ENCODE peak calls at places on chromosomes 2 and 18, in six cellular contexts. L is fibroblast of the aortic adventitia; F is activated T-cell treated with anti-CD3 and anti-CD28 coated beads, Interleukin-2, amount 50 U/mL, for 1 hour; W is H9; N is SHP77 treated with DMSO at 0.1 percent for 48 hours; Y is left ventricle myocardium superior. P is an unnamed sample.

GRCh38 chr2:9958057-9958456 is 6.6 kb downstream of the GRHL1 start:
- DNase-seq in Y (no peak), N (no peak), L (no peak), W (no peak), F (no peak), P (no peak)

GRCh38 chr2:217795067-217795466 is 207.7 kb downstream of the TNS1 start:
- DNase-seq in F (no peak), L (no peak), W (no peak), Y (no peak), N (no peak), P (no peak)

GRCh38 chr2:23301151-23301550 is 83.8 kb upstream of the KLHL29 start:
- DNase-seq in N (no peak), Y (no peak), F (no peak), W (no peak), L (no peak), P (no peak)

GRCh38 chr2:190713476-190713875 is 64.6 kb downstream of the NAB1 start:
- DNase-seq in F (no peak), Y (no peak), W (no peak), N (no peak), L (peak; percentile 64), P (no peak)

GRCh38 chr18:7941533-7941932 is 374.4 kb downstream of the PTPRM start:
- DNase-seq in L (no peak), F (no peak), W (no peak), Y (peak; percentile 41), N (peak; percentile 97), P (no peak)

GRCh38 chr18:38290229-38290628 is 724.6 kb upstream of the CELF4 start:
- DNase-seq in F (no peak), L (no peak), N (no peak), Y (no peak), W (no peak), P (no peak)

GRCh38 chr2:11389551-11390528 is 45.4 kb upstream of the ROCK2 start:
- DNase-seq in N (no peak), L (peak; percentile 80), Y (no peak), W (no peak), F (no peak), P (no peak)

GRCh38 chr2:85131116-85131515 is 2.1 kb upstream of the TCF7L1 start:
- DNase-seq in Y (no peak), W (peak; percentile 48), F (no peak), N (no peak), L (peak; percentile 59), P (no peak)

GRCh38 chr2:109421101-109421500 is 192.7 kb downstream of the SEPTIN10 start:
- DNase-seq in Y (no peak), W (no peak), F (no peak), N (no peak), L (no peak), P (no peak)

GRCh38 chr2:37775908-37776250 is 104.4 kb upstream of the CDC42EP3 start:
- DNase-seq in Y (no peak), F (no peak), W (no peak), N (no peak), L (peak; percentile 89), P (no peak)

GRCh38 chr2:127597046-127597983 is 48.6 kb upstream of the GPR17 start:
- DNase-seq in Y (peak; percentile 23), F (no peak), W (no peak), L (no peak), N (no peak), P (peak; percentile 33)

GRCh38 chr2:109238580-109238979 is 109.6 kb downstream of the SH3RF3 start:
- DNase-seq in L (peak; percentile 92), W (no peak), F (no peak), N (no peak), Y (peak; percentile 78), P (no peak)

GRCh38 chr2:99425022-99425421 is 64.8 kb downstream of the REV1 start:
- DNase-seq in Y (no peak), N (no peak), W (no peak), F (no peak), L (peak; percentile 89), P (no peak)

GRCh38 chr2:171253279-171253678 is 92.6 kb upstream of the TLK1 start:
- DNase-seq in F (no peak), Y (no peak), N (no peak), L (no peak), W (no peak), P (no peak)

GRCh38 chr2:44271296-44271695 is 4.0 kb upstream of the SLC3A1 start:
- DNase-seq in N (no peak), L (no peak), W (no peak), F (no peak), Y (no peak), P (no peak)

GRCh38 chr18:13241893-13242175 is 23.3 kb downstream of the LDLRAD4 start:
- DNase-seq in N (no peak), L (no peak), Y (no peak), W (no peak), F (no peak), P (peak; percentile 39)

GRCh38 chr18:7157760-7158159 is 40.2 kb upstream of the LAMA1 start:
- DNase-seq in F (no peak), Y (no peak), N (no peak), L (no peak), W (no peak), P (no peak)

GRCh38 chr18:55515204-55515603 is 72.8 kb downstream of the TCF4 start:
- DNase-seq in Y (peak; percentile 36), W (no peak), L (no peak), N (no peak), F (no peak), P (no peak)

GRCh38 chr2:207670887-207671286 is 40.6 kb upstream of the CCNYL1 start:
- DNase-seq in L (no peak), N (no peak), W (peak; percentile 61), F (no peak), Y (no peak), P (no peak)

P was measured in activated effector memory CD4-positive, alpha-beta T cell treated with anti-CD3 and anti-CD28 coated beads, Interleukin-2, amount 50 U/mL, for 16 hours.